ENCODE peak calls at places on chromosomes 16 and 17, in ten cellular contexts. One of them, this sample, is unnamed.

GRCh38 chr17:2398655-2399571 is 1.9 kb downstream of the MNT start:
- DNase-seq in foreskin fibroblast: peak
- DNase-seq in cardiac fibroblast: peak
- DNase-seq in neural progenitor cell: peak
- DNase-seq in tibial artery: peak
- DNase-seq in GM10248: no peak
- DNase-seq in CD8-positive, alpha-beta T cell: peak
- DNase-seq in PC-9: peak
- DNase-seq in cardiac muscle cell: peak
- DNase-seq in thoracic aorta: no peak
- DNase-seq in this sample: peak

GRCh38 chr16:89476811-89477261 is 13.5 kb downstream of the ANKRD11 start:
- DNase-seq in GM10248: peak
- DNase-seq in CD8-positive, alpha-beta T cell: no peak
- DNase-seq in foreskin fibroblast: no peak
- DNase-seq in cardiac fibroblast: no peak
- DNase-seq in neural progenitor cell: no peak
- DNase-seq in tibial artery: no peak
- DNase-seq in cardiac muscle cell: no peak
- DNase-seq in PC-9: no peak
- DNase-seq in thoracic aorta: no peak
- DNase-seq in this sample: no peak

GRCh38 chr17:78316867-78317816 is 42.7 kb downstream of the SOCS3 start:
- DNase-seq in neural progenitor cell: peak
- DNase-seq in CD8-positive, alpha-beta T cell: no peak
- DNase-seq in foreskin fibroblast: peak
- DNase-seq in thoracic aorta: no peak
- DNase-seq in cardiac fibroblast: no peak
- DNase-seq in PC-9: no peak
- DNase-seq in tibial artery: no peak
- DNase-seq in GM10248: peak
- DNase-seq in cardiac muscle cell: peak
- DNase-seq in this sample: peak

GRCh38 chr16:2194852-2195315 is 1.5 kb downstream of the CASKIN1 start:
- DNase-seq in GM10248: peak
- DNase-seq in foreskin fibroblast: peak
- DNase-seq in thoracic aorta: no peak
- DNase-seq in tibial artery: no peak
- DNase-seq in PC-9: no peak
- DNase-seq in cardiac muscle cell: peak
- DNase-seq in CD8-positive, alpha-beta T cell: peak
- DNase-seq in neural progenitor cell: peak
- DNase-seq in cardiac fibroblast: peak
- DNase-seq in this sample: peak

GRCh38 chr16:1823821-1824220 is 2.8 kb downstream of the HAGH start:
- DNase-seq in neural progenitor cell: peak
- DNase-seq in cardiac fibroblast: peak
- DNase-seq in CD8-positive, alpha-beta T cell: no peak
- DNase-seq in thoracic aorta: no peak
- DNase-seq in cardiac muscle cell: peak
- DNase-seq in foreskin fibroblast: peak
- DNase-seq in tibial artery: no peak
- DNase-seq in PC-9: no peak
- DNase-seq in GM10248: peak
- DNase-seq in this sample: peak

GRCh38 chr17:1109606-1110523 is 69.9 kb downstream of the ABR start:
- DNase-seq in neural progenitor cell: peak
- DNase-seq in foreskin fibroblast: no peak
- DNase-seq in PC-9: peak
- DNase-seq in CD8-positive, alpha-beta T cell: no peak
- DNase-seq in tibial artery: no peak
- DNase-seq in thoracic aorta: no peak
- DNase-seq in cardiac muscle cell: no peak
- DNase-seq in cardiac fibroblast: no peak
- DNase-seq in GM10248: peak
- DNase-seq in this sample: peak

GRCh38 chr17:80649672-80650338 is 105.2 kb downstream of the RPTOR start:
- DNase-seq in cardiac fibroblast: peak
- DNase-seq in PC-9: no peak
- DNase-seq in foreskin fibroblast: peak
- DNase-seq in thoracic aorta: peak
- DNase-seq in cardiac muscle cell: peak
- DNase-seq in GM10248: peak
- DNase-seq in neural progenitor cell: peak
- DNase-seq in CD8-positive, alpha-beta T cell: peak
- DNase-seq in tibial artery: no peak
- DNase-seq in this sample: peak

GRCh38 chr16:84610385-84610784 is 7.5 kb downstream of the COTL1 start:
- DNase-seq in neural progenitor cell: no peak
- DNase-seq in cardiac muscle cell: no peak
- DNase-seq in GM10248: no peak
- DNase-seq in foreskin fibroblast: no peak
- DNase-seq in PC-9: no peak
- DNase-seq in CD8-positive, alpha-beta T cell: no peak
- DNase-seq in tibial artery: no peak
- DNase-seq in thoracic aorta: no peak
- DNase-seq in cardiac fibroblast: peak
- DNase-seq in this sample: no peak

GRCh38 chr16:30724641-30725464 is 23.4 kb upstream of the PHKG2 start:
- DNase-seq in neural progenitor cell: no peak
- DNase-seq in cardiac muscle cell: no peak
- DNase-seq in tibial artery: peak
- DNase-seq in thoracic aorta: no peak
- DNase-seq in foreskin fibroblast: no peak
- DNase-seq in GM10248: no peak
- DNase-seq in cardiac fibroblast: no peak
- DNase-seq in PC-9: no peak
- DNase-seq in CD8-positive, alpha-beta T cell: no peak
- DNase-seq in this sample: no peak

GRCh38 chr17:8126306-8127066 is 2.6 kb upstream of the HES7 start:
- DNase-seq in GM10248: peak
- DNase-seq in cardiac fibroblast: peak
- DNase-seq in PC-9: no peak
- DNase-seq in neural progenitor cell: peak
- DNase-seq in cardiac muscle cell: no peak
- DNase-seq in tibial artery: no peak
- DNase-seq in foreskin fibroblast: peak
- DNase-seq in thoracic aorta: no peak
- DNase-seq in CD8-positive, alpha-beta T cell: peak
- DNase-seq in this sample: peak

GRCh38 chr17:43308999-43309398 is 75.2 kb upstream of the RNU2-1 start:
- DNase-seq in thoracic aorta: no peak
- DNase-seq in cardiac fibroblast: no peak
- DNase-seq in cardiac muscle cell: no peak
- DNase-seq in GM10248: no peak
- DNase-seq in CD8-positive, alpha-beta T cell: peak
- DNase-seq in foreskin fibroblast: no peak
- DNase-seq in tibial artery: no peak
- DNase-seq in neural progenitor cell: no peak
- DNase-seq in PC-9: no peak
- DNase-seq in this sample: no peak

GRCh38 chr16:68696514-68696913 is 40.6 kb upstream of the CDH1 start:
- DNase-seq in PC-9: no peak
- DNase-seq in thoracic aorta: no peak
- DNase-seq in GM10248: no peak
- DNase-seq in foreskin fibroblast: no peak
- DNase-seq in CD8-positive, alpha-beta T cell: no peak
- DNase-seq in cardiac muscle cell: no peak
- DNase-seq in neural progenitor cell: no peak
- DNase-seq in cardiac fibroblast: no peak
- DNase-seq in tibial artery: no peak
- DNase-seq in this sample: no peak

GRCh38 chr16:78705694-78706093 is 606.2 kb downstream of the WWOX start:
- DNase-seq in neural progenitor cell: peak
- DNase-seq in cardiac fibroblast: peak
- DNase-seq in PC-9: peak
- DNase-seq in GM10248: peak
- DNase-seq in foreskin fibroblast: peak
- DNase-seq in CD8-positive, alpha-beta T cell: no peak
- DNase-seq in thoracic aorta: no peak
- DNase-seq in tibial artery: no peak
- DNase-seq in cardiac muscle cell: peak
- DNase-seq in this sample: no peak

GRCh38 chr17:41211845-41212466 is 14.5 kb upstream of the KRTAP9-2 start:
- DNase-seq in GM10248: no peak
- DNase-seq in thoracic aorta: no peak
- DNase-seq in neural progenitor cell: no peak
- DNase-seq in CD8-positive, alpha-beta T cell: no peak
- DNase-seq in cardiac fibroblast: peak
- DNase-seq in cardiac muscle cell: no peak
- DNase-seq in PC-9: peak
- DNase-seq in foreskin fibroblast: peak
- DNase-seq in tibial artery: no peak
- DNase-seq in this sample: no peak

GRCh38 chr16:48609453-48610023 is 442 bp downstream of the N4BP1 start:
- DNase-seq in neural progenitor cell: peak
- DNase-seq in foreskin fibroblast: peak
- DNase-seq in tibial artery: peak
- DNase-seq in thoracic aorta: no peak
- DNase-seq in cardiac muscle cell: peak
- DNase-seq in CD8-positive, alpha-beta T cell: peak
- DNase-seq in cardiac fibroblast: peak
- DNase-seq in GM10248: no peak
- DNase-seq in PC-9: no peak
- DNase-seq in this sample: peak

GRCh38 chr17:28221751-28222414 is 97.1 kb upstream of the TMEM97 start:
- DNase-seq in neural progenitor cell: no peak
- DNase-seq in PC-9: no peak
- DNase-seq in foreskin fibroblast: peak
- DNase-seq in tibial artery: no peak
- DNase-seq in CD8-positive, alpha-beta T cell: no peak
- DNase-seq in GM10248: no peak
- DNase-seq in cardiac muscle cell: no peak
- DNase-seq in cardiac fibroblast: no peak
- DNase-seq in thoracic aorta: no peak
- DNase-seq in this sample: no peak

GRCh38 chr16:48687421-48688038 is 77.5 kb upstream of the N4BP1 start:
- DNase-seq in foreskin fibroblast: peak
- DNase-seq in tibial artery: no peak
- DNase-seq in GM10248: peak
- DNase-seq in CD8-positive, alpha-beta T cell: no peak
- DNase-seq in neural progenitor cell: peak
- DNase-seq in thoracic aorta: no peak
- DNase-seq in PC-9: peak
- DNase-seq in cardiac muscle cell: peak
- DNase-seq in cardiac fibroblast: peak
- DNase-seq in this sample: peak

GRCh38 chr17:63835167-63835720 is 7.2 kb downstream of the SMARCD2 start:
- DNase-seq in neural progenitor cell: no peak
- DNase-seq in GM10248: no peak
- DNase-seq in tibial artery: peak
- DNase-seq in foreskin fibroblast: no peak
- DNase-seq in CD8-positive, alpha-beta T cell: no peak
- DNase-seq in cardiac fibroblast: no peak
- DNase-seq in cardiac muscle cell: no peak
- DNase-seq in thoracic aorta: no peak
- DNase-seq in PC-9: no peak
- DNase-seq in this sample: no peak
- TF ChIP-seq CTCF in neural progenitor cell: no peak
- TF ChIP-seq CTCF in GM10248: no peak
- TF ChIP-seq CTCF in tibial artery: peak
- TF ChIP-seq CTCF in foreskin fibroblast: no peak
- TF ChIP-seq CTCF in CD8-positive, alpha-beta T cell: no peak
- TF ChIP-seq CTCF in cardiac fibroblast: no peak
- TF ChIP-seq CTCF in cardiac muscle cell: no peak
- TF ChIP-seq CTCF in thoracic aorta: no peak
- TF ChIP-seq CTCF in PC-9: peak
- TF ChIP-seq CTCF in this sample: no peak

GRCh38 chr17:77252736-77253135 is 112.0 kb downstream of the SEC14L1 start:
- DNase-seq in PC-9: no peak
- DNase-seq in cardiac fibroblast: no peak
- DNase-seq in thoracic aorta: no peak
- DNase-seq in foreskin fibroblast: no peak
- DNase-seq in GM10248: no peak
- DNase-seq in neural progenitor cell: no peak
- DNase-seq in cardiac muscle cell: no peak
- DNase-seq in tibial artery: no peak
- DNase-seq in CD8-positive, alpha-beta T cell: no peak
- DNase-seq in this sample: no peak
- TF ChIP-seq CTCF in PC-9: no peak
- TF ChIP-seq CTCF in cardiac fibroblast: no peak
- TF ChIP-seq CTCF in thoracic aorta: no peak
- TF ChIP-seq CTCF in foreskin fibroblast: no peak
- TF ChIP-seq CTCF in GM10248: no peak
- TF ChIP-seq CTCF in neural progenitor cell: no peak
- TF ChIP-seq CTCF in cardiac muscle cell: no peak
- TF ChIP-seq CTCF in tibial artery: no peak
- TF ChIP-seq CTCF in CD8-positive, alpha-beta T cell: no peak
- TF ChIP-seq CTCF in this sample: no peak

GRCh38 chr17:5291683-5292082 is 9.6 kb downstream of the RABEP1 start:
- DNase-seq in neural progenitor cell: no peak
- DNase-seq in PC-9: no peak
- DNase-seq in tibial artery: no peak
- DNase-seq in thoracic aorta: no peak
- DNase-seq in foreskin fibroblast: no peak
- DNase-seq in cardiac muscle cell: no peak
- DNase-seq in GM10248: no peak
- DNase-seq in cardiac fibroblast: no peak
- DNase-seq in CD8-positive, alpha-beta T cell: no peak
- DNase-seq in this sample: no peak

GRCh38 chr17:5299383-5299782 is 17.3 kb downstream of the RABEP1 start:
- DNase-seq in thoracic aorta: no peak
- DNase-seq in neural progenitor cell: no peak
- DNase-seq in CD8-positive, alpha-beta T cell: no peak
- DNase-seq in cardiac muscle cell: no peak
- DNase-seq in tibial artery: no peak
- DNase-seq in PC-9: no peak
- DNase-seq in cardiac fibroblast: peak
- DNase-seq in foreskin fibroblast: no peak
- DNase-seq in GM10248: no peak
- DNase-seq in this sample: no peak

DNA sequence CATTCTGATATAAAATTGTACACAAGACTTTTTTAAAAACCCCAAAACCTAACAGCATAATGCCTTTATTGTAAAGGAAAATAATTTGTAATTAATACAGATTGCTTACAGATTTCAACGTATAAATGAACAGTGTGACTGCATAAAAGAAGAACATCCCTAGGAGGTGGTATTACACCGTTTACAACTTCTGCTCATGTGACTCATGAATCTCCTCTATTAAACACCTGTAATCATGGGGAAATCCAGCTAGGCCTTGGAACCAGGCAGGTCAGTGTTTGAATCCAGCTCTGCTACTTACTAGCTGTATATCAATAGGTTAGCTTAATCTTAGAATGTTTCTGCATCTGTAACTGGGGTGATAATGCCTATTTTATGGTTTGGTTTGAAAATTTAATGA is 15.2 kb downstream of the RABEP1 start:
- DNase-seq in cardiac muscle cell: no peak
- DNase-seq in tibial artery: no peak
- DNase-seq in CD8-positive, alpha-beta T cell: no peak
- DNase-seq in GM10248: no peak
- DNase-seq in foreskin fibroblast: no peak
- DNase-seq in cardiac fibroblast: peak
- DNase-seq in thoracic aorta: no peak
- DNase-seq in PC-9: no peak
- DNase-seq in neural progenitor cell: no peak
- DNase-seq in this sample: no peak
- TF ChIP-seq CTCF in cardiac muscle cell: no peak
- TF ChIP-seq CTCF in tibial artery: no peak
- TF ChIP-seq CTCF in CD8-positive, alpha-beta T cell: no peak
- TF ChIP-seq CTCF in GM10248: no peak
- TF ChIP-seq CTCF in foreskin fibroblast: no peak
- TF ChIP-seq CTCF in cardiac fibroblast: no peak
- TF ChIP-seq CTCF in thoracic aorta: no peak
- TF ChIP-seq CTCF in PC-9: no peak
- TF ChIP-seq CTCF in neural progenitor cell: no peak
- TF ChIP-seq CTCF in this sample: no peak

GRCh38 chr17:58172369-58173071 is 5.7 kb downstream of the OR4D2 start:
- DNase-seq in cardiac fibroblast: peak
- DNase-seq in foreskin fibroblast: peak
- DNase-seq in thoracic aorta: no peak
- DNase-seq in CD8-positive, alpha-beta T cell: peak
- DNase-seq in GM10248: no peak
- DNase-seq in neural progenitor cell: peak
- DNase-seq in cardiac muscle cell: peak
- DNase-seq in tibial artery: no peak
- DNase-seq in PC-9: peak
- DNase-seq in this sample: peak
- TF ChIP-seq CTCF in cardiac fibroblast: peak
- TF ChIP-seq CTCF in foreskin fibroblast: peak
- TF ChIP-seq CTCF in thoracic aorta: no peak
- TF ChIP-seq CTCF in CD8-positive, alpha-beta T cell: peak
- TF ChIP-seq CTCF in GM10248: peak
- TF ChIP-seq CTCF in neural progenitor cell: peak
- TF ChIP-seq CTCF in cardiac muscle cell: peak
- TF ChIP-seq CTCF in tibial artery: peak
- TF ChIP-seq CTCF in PC-9: peak
- TF ChIP-seq CTCF in this sample: peak

This sample was measured in Calu3.